ENCODE peak calls at places on chromosomes 1 and 21, in five cellular contexts. Q is IMR-90; D is ovary; W is naive thymus-derived CD4-positive, alpha-beta T cell; U is fibroblast of lung. E is an unnamed sample.
A peak's percentile ranks its signal among the peaks of the same experiment; 100 is the strongest.

GRCh38 chr1:109791495-109792040 is 27.8 kb upstream of the EPS8L3 start:
- DNase-seq in U (no peak), Q (no peak), W (no peak), D (no peak), E (no peak)

GRCh38 chr1:173393655-173393993 is 83.5 kb upstream of the PRDX6 start:
- DNase-seq in D (no peak), Q (peak; percentile 78), W (no peak), U (peak; percentile 93), E (no peak)

GRCh38 chr1:21013510-21013909 is 163.2 kb downstream of the EIF4G3 start:
- DNase-seq in W (no peak), Q (no peak), U (no peak), D (no peak), E (no peak)

GRCh38 chr1:224472806-224473205 is 38.2 kb upstream of the WDR26 start:
- DNase-seq in D (no peak), Q (no peak), W (no peak), U (no peak), E (no peak)

GRCh38 chr1:185825556-185825955 is 91.4 kb downstream of the HMCN1 start:
- DNase-seq in U (no peak), W (no peak), D (no peak), Q (no peak), E (no peak)

GRCh38 chr1:98556521-98557158 is 104.9 kb upstream of the SNX7 start:
- DNase-seq in U (peak; percentile 32), D (no peak), Q (peak; percentile 22), W (no peak), E (no peak)

GRCh38 chr1:1173793-1174415 is at the start of gene TTLL10:
- DNase-seq in W (peak; percentile 54), Q (no peak), U (no peak), D (no peak), E (peak; percentile 81)

GRCh38 chr21:28213221-28213620 is 779.5 kb downstream of the LTN1 start:
- DNase-seq in U (no peak), W (no peak), D (no peak), Q (no peak), E (no peak)

GRCh38 chr1:218350022-218350525 is 4.9 kb downstream of the TGFB2 start:
- DNase-seq in W (no peak), Q (no peak), U (no peak), D (no peak), E (no peak)

GRCh38 chr1:201359031-201359872 is 18.2 kb downstream of the TNNT2 start:
- DNase-seq in Q (no peak), W (no peak), D (no peak), U (no peak), E (no peak)

GRCh38 chr1:30649321-30649991 is 73.9 kb downstream of the MATN1 start:
- DNase-seq in U (no peak), Q (no peak), W (no peak), D (no peak), E (no peak)

GRCh38 chr1:8727809-8728213 is 89.6 kb downstream of the RERE start:
- DNase-seq in W (no peak), D (no peak), U (no peak), Q (no peak), E (no peak)

DNA sequence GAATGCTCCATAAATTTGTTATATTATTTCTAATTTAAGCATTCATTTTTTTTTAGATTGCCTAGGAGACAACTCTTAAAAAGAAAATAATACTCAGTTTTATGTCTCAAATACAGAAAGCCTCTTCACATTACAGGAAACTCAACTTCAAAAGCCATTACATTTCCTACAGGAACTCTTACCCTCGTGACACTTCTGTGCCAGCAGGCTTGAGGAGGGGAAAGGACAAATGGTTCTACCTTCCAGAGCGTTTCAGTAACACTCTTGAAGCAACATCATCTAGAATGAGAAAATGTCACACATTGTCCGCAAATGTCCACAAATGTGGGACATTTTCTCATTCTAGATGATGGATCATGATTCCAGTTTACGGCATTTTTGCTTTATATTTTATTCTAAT is 51.7 kb downstream of the PTPN14 start:
- DNase-seq in W (no peak), U (no peak), Q (no peak), D (no peak), E (no peak)
- H3K27ac ChIP-seq in W (no peak overlapping the region), U (no peak overlapping the region), Q (no peak overlapping the region), D (no peak overlapping the region), E (no peak overlapping the region)

GRCh38 chr1:248843687-248844086 is 5.7 kb downstream of the ZNF672 start:
- DNase-seq in W (no peak), Q (no peak), D (no peak), U (no peak), E (no peak)
- H3K36me3 ChIP-seq in W (peaks cover 49% of the 10 kb centered on the region), Q (peaks cover 33% of the 10 kb centered on the region), D (no peaks in the 10 kb centered on the region), U (peaks cover 16% of the 10 kb centered on the region), E (peaks cover 39% of the 10 kb centered on the region)

DNA sequence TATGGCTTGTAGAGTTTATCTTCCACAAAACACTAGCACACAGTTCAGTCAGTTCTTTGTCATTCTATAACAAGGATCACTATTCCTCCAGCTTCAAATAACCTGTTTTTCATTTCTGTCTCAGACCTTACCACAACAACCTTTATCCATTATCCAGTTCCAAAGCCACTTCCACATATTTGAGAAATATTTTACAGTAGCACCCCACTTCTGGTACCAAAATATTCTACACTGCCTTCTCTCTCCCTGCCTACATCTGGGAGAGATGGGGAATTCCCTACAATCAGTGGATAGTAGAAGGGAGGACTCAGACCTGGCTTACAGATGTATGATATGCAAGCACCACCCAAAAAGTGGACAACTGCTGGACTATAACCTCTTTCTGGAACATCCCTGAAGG is 651.4 kb downstream of the ADGRL2 start:
- DNase-seq in U (no peak), Q (no peak), D (no peak), W (no peak), E (no peak)
- H3K27ac ChIP-seq in U (no peak overlapping the region), Q (no peak overlapping the region), D (no peak overlapping the region), W (no peak overlapping the region), E (no peak overlapping the region)

GRCh38 chr1:234710381-234710780 is 100.4 kb upstream of the IRF2BP2 start:
- DNase-seq in W (no peak), U (no peak), D (no peak), Q (no peak), E (no peak)

GRCh38 chr1:234711400-234711799 is 101.4 kb upstream of the IRF2BP2 start:
- DNase-seq in W (no peak), U (no peak), Q (peak; percentile 52), D (no peak), E (no peak)

GRCh38 chr1:234710936-234711335 is 101.0 kb upstream of the IRF2BP2 start:
- DNase-seq in Q (no peak), U (no peak), W (no peak), D (no peak), E (no peak)

GRCh38 chr1:234708700-234709395 is 98.9 kb upstream of the IRF2BP2 start:
- DNase-seq in U (no peak), D (no peak), Q (no peak), W (no peak), E (no peak)

GRCh38 chr1:234709473-234710279 is 99.7 kb upstream of the IRF2BP2 start:
- DNase-seq in U (no peak), Q (no peak), W (no peak), D (no peak), E (no peak)
- H3K36me3 ChIP-seq in U (no peaks in the 10 kb centered on the region), Q (no peaks in the 10 kb centered on the region), W (no peaks in the 10 kb centered on the region), D (no peaks in the 10 kb centered on the region), E (no peaks in the 10 kb centered on the region)

GRCh38 chr21:36499578-36500471 is 19.9 kb upstream of the CLDN14 start:
- DNase-seq in D (no peak), U (peak; percentile 24), Q (no peak), W (no peak), E (no peak)
- H3K27ac ChIP-seq in D (no peak overlapping the region), U (no peak overlapping the region), Q (no peak overlapping the region), W (no peak overlapping the region), E (no peak overlapping the region)

DNA sequence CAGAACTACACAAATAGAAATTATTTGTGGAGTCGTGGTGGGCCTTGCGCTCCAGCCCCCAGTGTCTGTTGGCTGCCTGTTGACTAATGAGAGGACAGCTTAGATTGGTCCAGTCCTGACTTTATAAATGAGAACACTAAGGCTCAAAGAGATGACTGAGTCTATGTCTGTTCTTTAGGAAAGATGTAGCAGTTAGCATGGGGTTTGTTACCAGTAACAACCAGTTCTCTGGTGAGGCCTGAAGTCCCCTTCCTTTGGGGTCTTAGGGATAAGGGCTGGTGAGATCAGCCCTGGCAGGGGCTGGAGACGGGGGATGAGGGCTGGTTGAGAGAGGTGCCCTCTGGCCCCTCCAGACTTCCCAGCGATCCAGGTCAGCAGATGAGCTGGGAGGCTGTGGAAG is 9.1 kb downstream of the TOR3A start:
- DNase-seq in D (no peak), U (no peak), W (no peak), Q (no peak), E (no peak)
- H3K36me3 ChIP-seq in D (no peaks in the 10 kb centered on the region), U (peaks cover 16% of the 10 kb centered on the region), W (peaks cover 85% of the 10 kb centered on the region), Q (peaks cover 44% of the 10 kb centered on the region), E (peaks cover 55% of the 10 kb centered on the region)

E was measured in CD4-positive, alpha-beta memory T cell.